ENCODE peak calls at places on chromosomes 13 and 19, in five cellular contexts. D, B, F, K and I are unnamed samples.
A peak's percentile ranks its signal among the peaks of the same experiment; 100 is the strongest.

GRCh38 chr19:50580970-50581636 is 12.9 kb upstream of the LRRC4B start:
- DNase-seq in K (no peak), B (no peak), F (no peak), D (no peak), I (no peak)

GRCh38 chr19:6501740-6502648 is at the start of gene TUBB4A:
- DNase-seq in F (no peak), K (no peak), D (peak; percentile 56), B (no peak), I (no peak)

GRCh38 chr13:38348890-38349289 is 761 bp upstream of the UFM1 start:
- DNase-seq in D (no peak), K (peak; percentile 53), F (peak; percentile 80), B (peak; percentile 88), I (no peak)

GRCh38 chr13:44058067-44058466 is 178.4 kb downstream of the LACC1 start:
- DNase-seq in D (no peak), B (no peak), F (no peak), K (no peak), I (no peak)

GRCh38 chr19:44677019-44677809 is 5.9 kb downstream of the CEACAM19 start:
- DNase-seq in D (peak; percentile 21), B (peak; percentile 67), K (peak; percentile 77), F (peak; percentile 55), I (peak; percentile 48)

GRCh38 chr13:113941571-113942191 is 32.2 kb downstream of the C13orf46 start:
- DNase-seq in B (no peak), D (no peak), K (peak; percentile 84), F (peak; percentile 48), I (no peak)

GRCh38 chr13:46297338-46297737 is 85.6 kb downstream of the LRRC63 start:
- DNase-seq in F (no peak), B (peak; percentile 26), K (peak; percentile 35), D (no peak), I (no peak)

GRCh38 chr19:12656899-12657571 is 9.5 kb downstream of the MAN2B1 start:
- DNase-seq in B (peak; percentile 39), D (no peak), K (no peak), F (no peak), I (no peak)

GRCh38 chr13:112112534-112113276 is 45.8 kb downstream of the SOX1 start:
- DNase-seq in F (no peak), B (no peak), K (no peak), D (no peak), I (no peak)

GRCh38 chr13:49302817-49303216 is 55.1 kb downstream of the CDADC1 start:
- DNase-seq in K (no peak), D (no peak), B (no peak), F (peak; percentile 25), I (no peak)

GRCh38 chr13:89363144-89363543 is 1692.0 kb downstream of the SLITRK5 start:
- DNase-seq in B (no peak), F (no peak), K (no peak), D (no peak), I (no peak)

GRCh38 chr19:10891360-10892108 is 20.2 kb downstream of the CARM1 start:
- DNase-seq in F (peak; percentile 76), K (no peak), D (no peak), B (no peak), I (no peak)

GRCh38 chr19:10895363-10895762 is 24.0 kb downstream of the CARM1 start:
- DNase-seq in K (no peak), D (no peak), B (no peak), F (no peak), I (no peak)

GRCh38 chr19:10894911-10895213 is 23.5 kb downstream of the CARM1 start:
- DNase-seq in K (no peak), F (no peak), B (no peak), D (no peak), I (no peak)

GRCh38 chr19:10889880-10890279 is 18.5 kb downstream of the CARM1 start:
- DNase-seq in B (no peak), K (no peak), D (no peak), F (no peak), I (no peak)

DNA sequence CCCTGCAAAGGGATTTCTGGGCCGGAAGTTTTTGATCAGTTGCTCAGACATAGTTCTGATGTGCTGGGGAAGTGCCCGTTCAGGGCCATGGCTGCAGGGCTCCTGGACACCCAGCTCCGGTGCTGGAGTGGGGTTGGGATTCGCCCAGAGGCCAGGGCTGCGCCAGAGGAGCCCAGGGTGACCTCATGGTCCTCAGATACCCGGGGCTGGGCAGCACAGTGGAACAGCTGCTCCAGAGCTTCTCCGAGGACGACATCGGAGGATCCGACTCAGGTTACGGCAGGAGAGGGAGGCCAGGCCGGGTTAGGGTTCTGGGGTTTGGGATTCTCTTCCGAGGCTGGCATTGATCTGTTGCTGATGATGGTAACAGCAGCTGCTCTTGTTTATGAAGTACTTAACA is 20.9 kb downstream of the CARM1 start:
- DNase-seq in K (no peak), F (no peak), D (no peak), B (no peak), I (no peak)
- H3K9ac ChIP-seq in K (no peak overlapping the region), F (no peak overlapping the region), D (no peak overlapping the region), B (no peak overlapping the region), I (no peak overlapping the region)

DNA sequence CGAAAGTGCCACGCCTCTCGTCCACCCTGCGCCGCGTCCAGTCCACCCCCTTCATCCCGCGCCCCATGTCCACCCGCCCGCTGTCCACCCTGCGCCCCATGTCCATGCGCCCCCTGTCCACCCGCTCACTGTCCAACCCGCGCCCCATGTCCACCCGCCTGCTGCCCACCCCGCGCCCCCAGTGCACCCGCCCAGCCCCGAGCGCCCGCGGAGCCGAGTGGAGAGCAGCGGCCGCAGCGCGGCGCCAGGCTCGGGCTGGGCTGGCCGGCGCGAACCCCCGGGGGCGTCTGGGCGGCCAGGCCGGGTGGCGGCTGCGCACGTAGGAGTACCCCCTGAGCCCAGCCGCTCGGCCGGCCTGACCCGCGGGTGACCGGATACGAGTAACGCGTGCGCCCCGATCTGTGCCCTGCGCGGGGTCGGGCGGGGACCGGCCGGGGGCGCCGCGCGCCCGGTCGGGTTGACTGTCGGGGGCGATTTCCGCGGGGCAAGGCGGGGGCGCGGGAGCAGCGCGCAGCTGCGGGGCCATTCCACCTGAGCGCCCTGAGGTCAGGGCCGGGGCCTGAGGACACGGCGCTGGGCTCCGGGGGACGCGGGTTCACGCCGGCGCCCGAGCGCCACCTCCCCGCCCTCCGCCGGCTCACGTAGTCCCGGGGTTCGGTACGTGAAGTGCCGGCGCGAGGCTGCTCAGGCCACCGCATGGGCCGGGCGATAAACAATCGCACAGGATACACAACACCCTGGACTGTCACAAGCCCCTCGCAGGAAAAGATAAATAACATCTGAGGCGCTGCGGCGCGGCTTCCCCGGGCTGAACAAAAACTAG is 37.5 kb upstream of the FLT1 start:
- DNase-seq in D (peak; percentile 70), K (no peak), F (no peak), B (peak; percentile 55), I (no peak)
- TF ChIP-seq EZH2 in D (peak; percentile 72), K (peak; percentile 42), F (peak; percentile 66), B (no peak), I (no peak)

DNA sequence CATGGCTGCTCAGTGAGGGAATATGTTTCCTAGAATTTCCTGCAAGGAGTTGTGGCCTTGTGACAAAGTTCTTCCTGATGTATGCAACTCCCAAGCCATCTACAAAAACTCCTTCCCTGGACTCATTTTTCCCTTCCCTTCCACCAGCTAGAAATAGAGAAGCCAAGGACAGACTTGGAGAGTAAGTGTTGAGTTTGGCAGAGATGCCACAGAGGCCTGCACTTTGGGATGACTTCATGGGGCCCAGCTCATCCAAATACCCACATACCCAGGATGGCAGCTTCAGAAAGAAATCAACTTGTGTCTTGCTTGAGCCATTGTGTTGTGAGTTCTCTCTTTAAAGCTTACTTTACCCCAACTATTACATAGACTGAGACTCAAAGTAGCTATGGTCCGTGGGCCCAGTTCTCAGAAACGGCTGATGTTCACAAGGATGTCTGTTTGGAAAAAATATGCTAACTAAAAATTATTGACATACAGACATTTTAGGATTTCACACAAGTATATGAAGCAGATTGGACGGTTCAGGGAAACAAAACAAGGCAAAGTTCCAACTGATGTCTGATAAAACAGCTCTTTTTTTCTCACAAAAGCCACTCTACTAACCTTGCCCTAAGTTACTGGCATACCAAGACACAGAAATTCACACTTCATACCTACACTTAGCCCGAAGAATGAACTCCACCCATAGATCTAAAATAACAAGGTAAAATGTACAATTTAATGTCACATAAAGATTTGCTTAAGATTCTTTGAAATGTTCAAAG is 107.9 kb downstream of the NALCN start:
- DNase-seq in D (no peak), F (peak; percentile 42), K (peak; percentile 59), B (peak; percentile 44), I (no peak)
- H3K9ac ChIP-seq in D (no peak overlapping the region), F (no peak overlapping the region), K (no peak overlapping the region), B (no peak overlapping the region), I (no peak overlapping the region)

GRCh38 chr19:8054169-8054568 is 1.6 kb downstream of the CCL25 start:
- DNase-seq in B (no peak), F (no peak), D (peak; percentile 13), K (no peak), I (no peak)

GRCh38 chr19:8052464-8052859 is at the start of gene CCL25:
- DNase-seq in F (no peak), B (no peak), D (no peak), K (no peak), I (no peak)

GRCh38 chr19:8045872-8046568 is 6.5 kb upstream of the CCL25 start:
- DNase-seq in D (no peak), F (no peak), K (no peak), B (no peak), I (no peak)

GRCh38 chr19:8046569-8047165 is 5.9 kb upstream of the CCL25 start:
- DNase-seq in D (no peak), F (no peak), K (no peak), B (no peak), I (no peak)

DNA sequence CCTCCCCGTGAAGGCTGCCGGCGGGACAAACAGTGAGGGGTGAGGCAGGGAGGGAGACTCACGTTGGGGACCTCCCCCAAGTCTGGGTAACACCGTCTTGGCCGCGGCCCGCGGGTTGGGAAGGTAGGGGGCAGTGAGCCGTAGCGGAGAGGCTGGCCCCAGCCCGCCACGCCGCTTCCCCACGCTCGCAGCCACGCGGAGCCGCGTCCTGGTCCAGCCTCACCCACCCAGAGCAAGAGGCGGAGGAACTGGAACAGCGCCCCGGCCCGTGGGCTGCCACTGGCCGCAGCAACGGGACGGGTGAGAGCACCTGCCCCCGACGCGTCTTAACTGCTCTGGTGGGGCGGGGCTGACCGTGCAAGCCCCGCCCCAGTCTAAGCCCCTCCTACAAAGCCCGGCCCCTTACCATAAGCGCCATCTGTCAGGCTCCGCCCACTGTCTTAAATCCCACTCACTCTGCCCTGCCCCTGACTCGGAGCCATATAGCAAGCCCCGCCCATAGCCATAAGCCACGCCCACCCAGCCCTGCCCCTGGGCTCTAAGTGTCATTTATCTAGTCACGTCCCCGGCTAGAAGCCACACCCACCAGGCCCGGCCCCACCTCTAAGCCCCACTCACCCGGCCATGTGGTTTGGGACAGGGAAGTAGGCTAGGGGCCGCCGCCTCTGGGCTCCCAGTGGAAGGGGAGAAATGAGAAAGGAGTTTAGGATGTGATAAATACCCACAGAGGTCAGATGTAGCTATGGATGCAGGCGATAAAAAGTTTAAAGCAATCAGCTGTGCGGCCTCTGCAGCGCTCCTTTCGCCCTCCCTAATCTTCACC is 2.1 kb upstream of the CCL25 start:
- DNase-seq in K (peak; percentile 47), D (peak; percentile 99), F (peak; percentile 39), B (peak; percentile 61), I (peak; percentile 70)
- TF ChIP-seq EZH2 in K (no peak), D (no peak), F (no peak), B (no peak), I (no peak)

GRCh38 chr19:18895038-18895827 is 725 bp downstream of the CERS1 start:
- DNase-seq in F (peak; percentile 28), D (peak; percentile 90), B (peak; percentile 59), K (peak; percentile 27), I (no peak)

GRCh38 chr19:18894254-18895037 is 1.5 kb downstream of the CERS1 start:
- DNase-seq in F (no peak), B (peak; percentile 44), K (peak; percentile 62), D (peak; percentile 85), I (no peak)

GRCh38 chr19:18897108-18898029 is 1.4 kb upstream of the CERS1 start:
- DNase-seq in K (no peak), D (no peak), F (no peak), B (no peak), I (no peak)

GRCh38 chr19:18896421-18896841 is 473 bp upstream of the CERS1 start:
- DNase-seq in D (peak; percentile 38), F (peak; percentile 17), B (peak; percentile 49), K (peak; percentile 13), I (no peak)

GRCh38 chr19:18895828-18896341 is at the start of gene CERS1:
- DNase-seq in K (peak; percentile 27), B (peak; percentile 54), D (peak; percentile 82), F (no peak), I (no peak)
- H3K9ac ChIP-seq in K (no peak within 1 kb of the TSS), B (no peak within 1 kb of the TSS), D (peak within 1 kb of the TSS; percentile 15), F (no peak within 1 kb of the TSS), I (peak within 1 kb of the TSS; percentile 55)